ENCODE peak calls at places on chromosome 11, in six cellular contexts. Y is mucosa of descending colon; K is stimulated activated CD4-positive, alpha-beta T cell treated with anti-CD3 and anti-CD28 coated beads, Interleukin-1b, Interleukin-23, amount 100 ng/mL, for 1 hour; G is OCI-LY7; R is WERI-Rb-1; Z is NCI-H345. C is an unnamed sample.

GRCh38 chr11:69882270-69882608 is 63.0 kb upstream of the FGF3 start:
- DNase-seq in Y (no peak), K (no peak), G (no peak), R (no peak), Z (no peak), C (no peak)

GRCh38 chr11:31069447-31070205 is 299.9 kb downstream of the DCDC1 start:
- DNase-seq in Y (no peak), K (no peak), G (no peak), R (no peak), Z (no peak), C (no peak)

GRCh38 chr11:102983491-102983890 is 28.0 kb upstream of the MMP13 start:
- DNase-seq in Y (no peak), K (no peak), G (no peak), R (no peak), Z (no peak), C (no peak)

GRCh38 chr11:106656646-106657045 is 361.6 kb downstream of the GUCY1A2 start:
- DNase-seq in Y (no peak), K (no peak), G (no peak), R (no peak), Z (no peak), C (no peak)

GRCh38 chr11:113675003-113675471 is 31.1 kb downstream of the TMPRSS5 start:
- DNase-seq in Y (no peak), K (no peak), G (no peak), R (no peak), Z (no peak), C (no peak)

GRCh38 chr11:32583451-32584271 is at the start of gene EIF3M:
- DNase-seq in Y (peak), K (peak), G (peak), R (peak), Z (peak), C (peak)

GRCh38 chr11:19919050-19919561 is 206.5 kb downstream of the NAV2 start:
- DNase-seq in Y (no peak), K (no peak), G (no peak), R (no peak), Z (peak), C (no peak)

GRCh38 chr11:123072279-123072678 is 10.3 kb upstream of the HSPA8 start:
- DNase-seq in Y (no peak), K (no peak), G (no peak), R (no peak), Z (no peak), C (no peak)

GRCh38 chr11:65334696-65335295 is 1.1 kb downstream of the DPF2 start:
- DNase-seq in Y (no peak), K (no peak), G (peak), R (no peak), Z (no peak), C (no peak)

GRCh38 chr11:57460756-57461749 is 725 bp downstream of the RTN4RL2 start:
- DNase-seq in Y (peak), K (no peak), G (no peak), R (no peak), Z (peak), C (no peak)

GRCh38 chr11:72309074-72309598 is 65.2 kb upstream of the PHOX2A start:
- DNase-seq in Y (no peak), K (no peak), G (no peak), R (no peak), Z (no peak), C (no peak)

GRCh38 chr11:79439430-79439892 is 1.4 kb downstream of the TENM4 start:
- DNase-seq in Y (no peak), K (no peak), G (no peak), R (no peak), Z (peak), C (no peak)

GRCh38 chr11:7537260-7537659 is 23.5 kb downstream of the PPFIBP2 start:
- DNase-seq in Y (no peak), K (no peak), G (no peak), R (no peak), Z (no peak), C (no peak)

GRCh38 chr11:65502852-65503603 is 4.2 kb downstream of the MALAT1 start:
- DNase-seq in Y (no peak), K (no peak), G (peak), R (no peak), Z (no peak), C (no peak)

GRCh38 chr11:129222158-129222557 is 30.0 kb upstream of the ARHGAP32 start:
- DNase-seq in Y (no peak), K (no peak), G (no peak), R (no peak), Z (no peak), C (no peak)

GRCh38 chr11:75413864-75414263 is 14.5 kb downstream of the RPS3 start:
- DNase-seq in Y (no peak), K (no peak), G (no peak), R (no peak), Z (no peak), C (no peak)

GRCh38 chr11:108117746-108118371 is 3.5 kb upstream of the ACAT1 start:
- DNase-seq in Y (no peak), K (no peak), G (peak), R (no peak), Z (peak), C (no peak)

GRCh38 chr11:64726211-64726641 is 3.2 kb upstream of the NRXN2 start:
- DNase-seq in Y (no peak), K (no peak), G (no peak), R (no peak), Z (no peak), C (no peak)

GRCh38 chr11:130133716-130134115 is 25.9 kb upstream of the ST14 start:
- DNase-seq in Y (no peak), K (no peak), G (no peak), R (no peak), Z (no peak), C (no peak)

GRCh38 chr11:96001037-96001436 is 77.1 kb upstream of the MTMR2 start:
- DNase-seq in Y (no peak), K (no peak), G (no peak), R (no peak), Z (no peak), C (no peak)

GRCh38 chr11:130606781-130607511 is 158.5 kb downstream of the ADAMTS15 start:
- DNase-seq in Y (peak), K (no peak), G (no peak), R (no peak), Z (no peak), C (no peak)

GRCh38 chr11:126132319-126132718 is 69.7 kb upstream of the CDON start:
- DNase-seq in Y (no peak), K (no peak), G (no peak), R (no peak), Z (no peak), C (no peak)

GRCh38 chr11:93591247-93591898 is 48.2 kb upstream of the SMCO4 start:
- DNase-seq in Y (no peak), K (no peak), G (no peak), R (no peak), Z (no peak), C (no peak)

GRCh38 chr11:61954106-61955030 is 4.2 kb downstream of the BEST1 start:
- DNase-seq in Y (no peak), K (no peak), G (no peak), R (no peak), Z (no peak), C (no peak)

GRCh38 chr11:11577246-11577855 is 44.5 kb downstream of the GALNT18 start:
- DNase-seq in Y (no peak), K (no peak), G (no peak), R (no peak), Z (no peak), C (no peak)

GRCh38 chr11:95715777-95716241 is 73.8 kb downstream of the FAM76B start:
- DNase-seq in Y (no peak), K (no peak), G (peak), R (no peak), Z (no peak), C (no peak)

GRCh38 chr11:73185680-73186293 is 32.3 kb upstream of the P2RY2 start:
- DNase-seq in Y (no peak), K (no peak), G (no peak), R (no peak), Z (no peak), C (no peak)

GRCh38 chr11:124800226-124800929 is at the start of gene MSANTD2:
- DNase-seq in Y (peak), K (peak), G (peak), R (peak), Z (peak), C (peak)

GRCh38 chr11:30735946-30736345 is 149.8 kb upstream of the MPPED2 start:
- DNase-seq in Y (no peak), K (no peak), G (no peak), R (no peak), Z (no peak), C (no peak)

GRCh38 chr11:72848846-72849466 is 34.7 kb downstream of the ATG16L2 start:
- DNase-seq in Y (no peak), K (peak), G (peak), R (peak), Z (no peak), C (no peak)

GRCh38 chr11:37623778-37624177 is 1025.7 kb upstream of the RAG2 start:
- DNase-seq in Y (no peak), K (no peak), G (no peak), R (no peak), Z (no peak), C (no peak)

GRCh38 chr11:19628018-19628417 is 84.6 kb upstream of the NAV2 start:
- DNase-seq in Y (no peak), K (no peak), G (no peak), R (no peak), Z (no peak), C (no peak)

GRCh38 chr11:131027501-131027900 is 111.2 kb upstream of the SNX19 start:
- DNase-seq in Y (no peak), K (no peak), G (no peak), R (no peak), Z (no peak), C (no peak)

GRCh38 chr11:102599642-102600261 is 25.4 kb downstream of the MMP20 start:
- DNase-seq in Y (no peak), K (no peak), G (no peak), R (no peak), Z (no peak), C (no peak)

GRCh38 chr11:94728541-94728940 is 39.6 kb upstream of the AMOTL1 start:
- DNase-seq in Y (no peak), K (no peak), G (no peak), R (no peak), Z (no peak), C (no peak)

GRCh38 chr11:12518606-12519385 is 141.4 kb downstream of the PARVA start:
- DNase-seq in Y (no peak), K (no peak), G (no peak), R (no peak), Z (no peak), C (no peak)

GRCh38 chr11:104343578-104343977 is 179.6 kb upstream of the PDGFD start:
- DNase-seq in Y (no peak), K (no peak), G (peak), R (no peak), Z (no peak), C (no peak)

GRCh38 chr11:94876645-94877445 is 96.5 kb downstream of the CWC15 start:
- DNase-seq in Y (peak), K (no peak), G (no peak), R (no peak), Z (no peak), C (no peak)

GRCh38 chr11:133803026-133803425 is 42.3 kb downstream of the SPATA19 start:
- DNase-seq in Y (no peak), K (no peak), G (no peak), R (no peak), Z (no peak), C (no peak)

GRCh38 chr11:14258177-14258935 is 100.6 kb downstream of the RRAS2 start:
- DNase-seq in Y (no peak), K (no peak), G (no peak), R (no peak), Z (no peak), C (no peak)

C was measured in esophagus squamous epithelium.